ENCODE peak calls at places on chromosomes 2 and 18, in nine cellular contexts. F is Peyer's patch, M is lower leg skin, U is heart left ventricle, D is prostate gland, V is ovary, C is transverse colon, W is A549, Y is HepG2. A is an unnamed sample.
A peak's percentile ranks its signal among the peaks of the same experiment; 100 is the strongest.

GRCh38 chr2:219575566-219576504 is 3.7 kb downstream of the INHA start:
- DNase-seq in F (no peak), M (no peak), U (no peak), D (no peak), V (no peak), C (no peak), W (no peak), Y (peak; percentile 79), A (no peak)

GRCh38 chr2:211161236-211161635 is 604.8 kb downstream of the CPS1 start:
- DNase-seq in F (no peak), M (no peak), U (no peak), D (no peak), V (no peak), C (no peak), W (no peak), Y (no peak), A (no peak)

GRCh38 chr18:58389745-58390144 is 239.1 kb downstream of the ALPK2 start:
- DNase-seq in F (no peak), M (peak; percentile 12), U (no peak), D (no peak), V (no peak), C (no peak), W (no peak), Y (no peak), A (no peak)

GRCh38 chr2:241726459-241726858 is 8.0 kb upstream of the D2HGDH start:
- DNase-seq in F (no peak), M (no peak), U (no peak), D (no peak), V (no peak), C (no peak), W (no peak), Y (no peak), A (no peak)

GRCh38 chr18:38980420-38980819 is 1414.8 kb upstream of the CELF4 start:
- DNase-seq in F (no peak), M (no peak), U (no peak), D (no peak), V (no peak), C (no peak), W (no peak), Y (no peak), A (no peak)

GRCh38 chr2:130353291-130354134 is 2.3 kb upstream of the PTPN18 start:
- DNase-seq in F (no peak), M (peak; percentile 70), U (no peak), D (no peak), V (no peak), C (no peak), W (no peak), Y (no peak), A (no peak)

GRCh38 chr2:67037655-67038054 is 359.5 kb upstream of the ETAA1 start:
- DNase-seq in F (no peak), M (no peak), U (no peak), D (no peak), V (no peak), C (no peak), W (no peak), Y (no peak), A (no peak)

GRCh38 chr2:158407031-158407430 is 49.5 kb downstream of the CCDC148 start:
- DNase-seq in F (no peak), M (no peak), U (no peak), D (no peak), V (no peak), C (no peak), W (no peak), Y (no peak), A (no peak)

GRCh38 chr2:16622399-16622968 is 43.1 kb downstream of the CYRIA start:
- DNase-seq in F (no peak), M (no peak), U (no peak), D (no peak), V (no peak), C (no peak), W (no peak), Y (no peak), A (no peak)

GRCh38 chr2:66239655-66240054 is 195.3 kb upstream of the MEIS1 start:
- DNase-seq in F (no peak), M (no peak), U (no peak), D (no peak), V (no peak), C (no peak), W (no peak), Y (no peak), A (no peak)

GRCh38 chr2:39497077-39497867 is 60.2 kb upstream of the MAP4K3 start:
- DNase-seq in F (no peak), M (no peak), U (no peak), D (no peak), V (no peak), C (no peak), W (no peak), Y (no peak), A (peak; percentile 54)

GRCh38 chr2:144322379-144322778 is 197.5 kb downstream of the ZEB2 start:
- DNase-seq in F (no peak), M (no peak), U (no peak), D (no peak), V (no peak), C (no peak), W (no peak), Y (no peak), A (no peak)

GRCh38 chr18:48993586-48993985 is 42.8 kb upstream of the SMAD7 start:
- DNase-seq in F (no peak), M (no peak), U (no peak), D (no peak), V (no peak), C (no peak), W (no peak), Y (no peak), A (no peak)

GRCh38 chr2:238449909-238450417 is 23.2 kb downstream of the ASB1 start:
- DNase-seq in F (no peak), M (peak; percentile 96), U (peak; percentile 85), D (peak; percentile 25), V (no peak), C (peak; percentile 54), W (peak; percentile 22), Y (peak; percentile 98), A (peak; percentile 33)

GRCh38 chr2:166632616-166633015 is 138.6 kb upstream of the SCN7A start:
- DNase-seq in F (no peak), M (no peak), U (no peak), D (no peak), V (no peak), C (no peak), W (no peak), Y (no peak), A (no peak)

GRCh38 chr2:44348385-44348784 is 12.9 kb downstream of the PREPL start:
- DNase-seq in F (no peak), M (no peak), U (no peak), D (no peak), V (no peak), C (no peak), W (no peak), Y (no peak), A (peak; percentile 28)

GRCh38 chr2:40935349-40935748 is 483.5 kb upstream of the SLC8A1 start:
- DNase-seq in F (no peak), M (no peak), U (no peak), D (no peak), V (no peak), C (no peak), W (no peak), Y (no peak), A (no peak)

GRCh38 chr2:9805435-9806297 is 37.6 kb upstream of the TAF1B start:
- DNase-seq in F (no peak), M (peak; percentile 77), U (no peak), D (no peak), V (no peak), C (no peak), W (no peak), Y (no peak), A (no peak)

DNA sequence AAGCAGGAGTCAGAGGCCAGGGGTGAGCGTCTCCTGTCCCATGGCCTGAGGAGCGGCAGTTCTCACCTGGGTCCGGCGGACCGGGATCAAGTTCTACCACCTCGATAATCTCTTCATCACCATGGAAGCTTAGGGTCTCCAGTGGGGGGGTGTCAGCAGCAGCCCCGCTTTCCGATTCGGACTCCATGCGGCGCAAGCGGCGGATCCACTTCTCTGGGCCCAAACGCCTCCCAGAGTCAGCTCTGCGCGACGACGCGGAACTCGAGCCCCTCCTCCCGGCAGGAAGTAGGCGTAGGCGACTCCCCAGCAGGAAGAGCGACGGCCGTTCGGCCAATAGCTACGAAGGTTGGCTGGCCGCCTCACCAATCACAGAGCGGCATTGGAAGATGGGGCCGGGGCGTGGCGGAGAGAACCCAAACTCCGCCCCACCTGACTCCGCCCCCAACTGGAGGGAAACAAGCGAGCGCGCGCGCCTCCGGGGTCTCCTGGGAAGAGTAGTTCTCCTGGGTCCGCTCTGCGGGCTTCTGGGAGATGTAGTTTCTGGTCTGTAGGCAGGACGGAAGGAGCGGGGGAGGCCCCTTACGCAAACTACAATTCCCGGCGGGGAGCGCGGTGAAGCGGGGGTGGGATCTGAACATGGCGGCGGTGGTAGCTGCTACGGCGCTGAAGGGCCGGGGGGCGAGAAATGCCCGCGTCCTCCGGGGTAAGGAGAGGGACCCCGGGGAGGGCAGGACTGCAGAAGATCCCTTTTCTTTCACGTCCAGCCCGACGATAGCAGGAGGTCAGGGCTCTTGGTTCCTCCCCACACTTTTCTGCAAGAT is at the start of the genes AAMP and PNKD:
- DNase-seq in F (peak; percentile 100), M (peak; percentile 100), U (peak; percentile 100), D (peak; percentile 100), V (peak; percentile 100), C (peak; percentile 100), W (peak; percentile 99), Y (peak; percentile 100), A (peak; percentile 100)
- TF ChIP-seq POLR2A in F (peak; percentile 77), M (peak; percentile 31), U (peak; percentile 15), D (peak; percentile 94), V (peak; percentile 87), C (peak; percentile 84), W (peak; percentile 75), Y (peak; percentile 94), A (peak; percentile 83)

GRCh38 chr2:128543646-128544045 is 225.0 kb upstream of the HS6ST1 start:
- DNase-seq in F (no peak), M (peak; percentile 53), U (peak; percentile 3), D (no peak), V (no peak), C (no peak), W (no peak), Y (no peak), A (no peak)
- TF ChIP-seq CTCF in F (no peak), M (no peak), U (no peak), D (no peak), V (no peak), C (no peak), W (no peak), Y (no peak), A (no peak)

DNA sequence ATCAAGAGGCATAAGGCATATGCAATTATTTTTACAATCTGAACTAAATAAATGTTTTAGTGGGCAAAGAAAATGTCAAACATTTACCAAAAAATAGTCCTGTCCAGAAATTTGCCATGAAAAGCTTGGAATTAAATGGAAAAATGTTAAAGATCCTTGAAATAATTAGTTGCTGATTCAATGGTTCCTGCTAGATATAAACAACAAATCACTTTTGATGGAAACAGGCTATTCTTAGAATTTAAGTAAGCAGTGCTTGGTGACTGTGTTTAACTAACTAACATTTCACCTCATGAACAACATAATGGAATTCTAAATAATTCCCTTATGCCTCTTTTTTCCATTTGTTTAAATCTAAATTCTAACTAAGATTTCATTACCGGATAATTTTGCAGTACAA is 3.9 kb downstream of the RND3 start:
- DNase-seq in F (no peak), M (no peak), U (no peak), D (no peak), V (no peak), C (no peak), W (no peak), Y (no peak), A (no peak)
- TF ChIP-seq POLR2A in F (no peak), M (no peak), U (no peak), D (no peak), V (no peak), C (no peak), W (no peak), Y (no peak), A (no peak)

GRCh38 chr2:70094171-70094977 is 7.1 kb downstream of the PCBP1 start:
- DNase-seq in F (no peak), M (peak; percentile 84), U (no peak), D (no peak), V (no peak), C (no peak), W (no peak), Y (peak; percentile 78), A (no peak)
- TF ChIP-seq CTCF in F (no peak), M (no peak), U (no peak), D (no peak), V (no peak), C (no peak), W (no peak), Y (peak; percentile 9), A (no peak)

A was measured in uterus.